ENCODE peak calls at places on chromosomes 3 and 15, in four cellular contexts. H is heart right ventricle, T is endodermal cell, N is AG10803. D is an unnamed sample.

GRCh38 chr3:52490938-52491526 is 4.1 kb upstream of the STAB1 start:
- DNase-seq in H (peak), N (no peak), T (no peak), D (peak)

GRCh38 chr15:95559875-95560394 is 770.6 kb upstream of the NR2F2 start:
- DNase-seq in H (no peak), N (peak), T (no peak), D (no peak)

GRCh38 chr3:66816110-66816761 is 181.9 kb upstream of the KBTBD8 start:
- DNase-seq in N (peak), T (no peak), H (no peak), D (no peak)

GRCh38 chr3:70550723-70551319 is 238.4 kb upstream of the MDFIC2 start:
- DNase-seq in H (peak), N (peak), T (peak), D (peak)

GRCh38 chr3:32392530-32393302 is 1.1 kb downstream of the CMTM7 start:
- DNase-seq in T (no peak), H (peak), N (peak), D (peak)

GRCh38 chr3:100047455-100048141 is 66.7 kb downstream of the FILIP1L start:
- DNase-seq in H (no peak), T (no peak), N (peak), D (no peak)

GRCh38 chr3:188692700-188693099 is 479.1 kb upstream of the TPRG1 start:
- DNase-seq in T (no peak), N (no peak), H (no peak), D (no peak)

GRCh38 chr3:117297541-117297940 is 588.0 kb downstream of the TUSC7 start:
- DNase-seq in H (no peak), N (no peak), T (no peak), D (no peak)

GRCh38 chr15:100783760-100784492 is 95.7 kb upstream of the ALDH1A3 start:
- DNase-seq in H (no peak), N (no peak), T (peak), D (peak)

GRCh38 chr3:72144773-72145505 is 360.0 kb upstream of the PROK2 start:
- DNase-seq in H (peak), N (no peak), T (peak), D (peak)

GRCh38 chr3:12049675-12050074 is 45.5 kb downstream of the SYN2 start:
- DNase-seq in N (peak), H (no peak), T (no peak), D (no peak)

GRCh38 chr3:41318520-41318919 is 119.2 kb downstream of the CTNNB1 start:
- DNase-seq in T (no peak), N (peak), H (no peak), D (no peak)

GRCh38 chr15:51359981-51360380 is 18.5 kb downstream of the GLDN start:
- DNase-seq in H (no peak), N (no peak), T (no peak), D (no peak)

GRCh38 chr3:132660745-132661067 is 577 bp downstream of the UBA5 start:
- DNase-seq in T (no peak), N (peak), H (no peak), D (no peak)

GRCh38 chr3:32399030-32399620 is 7.5 kb downstream of the CMTM7 start:
- DNase-seq in H (no peak), N (peak), T (no peak), D (no peak)

GRCh38 chr15:34126522-34126921 is 24.6 kb downstream of the PGBD4 start:
- DNase-seq in H (no peak), N (no peak), T (no peak), D (no peak)

GRCh38 chr3:42531470-42531869 is 29.0 kb downstream of the VIPR1 start:
- DNase-seq in T (no peak), H (no peak), N (no peak), D (no peak)

GRCh38 chr3:100425321-100425720 is 24.0 kb downstream of the LNP1 start:
- DNase-seq in N (no peak), H (no peak), T (no peak), D (no peak)

GRCh38 chr3:52897130-52898109 is at the start of gene STIMATE:
- DNase-seq in H (peak), T (peak), N (peak), D (peak)

GRCh38 chr3:56683122-56683817 is at the start of gene TASOR:
- DNase-seq in H (peak), N (peak), T (peak), D (peak)

GRCh38 chr15:90870354-90871096 is 2.1 kb downstream of the FURIN start:
- DNase-seq in T (peak), H (no peak), N (no peak), D (no peak)

GRCh38 chr15:66269326-66270090 is 16.0 kb upstream of the MEGF11 start:
- DNase-seq in T (peak), H (no peak), N (peak), D (no peak)

GRCh38 chr3:143769663-143770062 is 78.6 kb downstream of the SLC9A9 start:
- DNase-seq in T (no peak), H (no peak), N (peak), D (no peak)

GRCh38 chr3:67335813-67336212 is 318.6 kb downstream of the SUCLG2 start:
- DNase-seq in T (no peak), H (no peak), N (no peak), D (no peak)

GRCh38 chr3:178139116-178139515 is 397.1 kb upstream of the KCNMB2 start:
- DNase-seq in H (no peak), N (peak), T (no peak), D (no peak)

GRCh38 chr3:123353227-123353851 is 95.6 kb downstream of the ADCY5 start:
- DNase-seq in N (no peak), H (no peak), T (peak), D (no peak)

GRCh38 chr15:90479656-90480055 is 50.1 kb upstream of the CRTC3 start:
- DNase-seq in N (peak), H (no peak), T (no peak), D (no peak)

GRCh38 chr3:185649414-185649813 is 63.3 kb downstream of the SENP2 start:
- DNase-seq in N (no peak), T (no peak), H (no peak), D (no peak)

GRCh38 chr3:65871305-65872141 is 167.2 kb downstream of the MAGI1 start:
- DNase-seq in N (no peak), H (peak), T (no peak), D (peak)

GRCh38 chr3:111956995-111957736 is 21.7 kb upstream of the ABHD10 start:
- DNase-seq in N (no peak), H (no peak), T (no peak), D (no peak)

GRCh38 chr15:48777645-48778337 is 33.1 kb downstream of the CEP152 start:
- DNase-seq in N (no peak), T (no peak), H (no peak), D (no peak)

GRCh38 chr3:146117406-146118285 is 43.3 kb downstream of the PLOD2 start:
- DNase-seq in H (no peak), N (peak), T (no peak), D (no peak)

GRCh38 chr3:176041812-176042211 is 1155.5 kb downstream of the TBL1XR1 start:
- DNase-seq in H (no peak), T (no peak), N (peak), D (no peak)

GRCh38 chr3:128011140-128011539 is 41.1 kb upstream of the SEC61A1 start:
- DNase-seq in T (peak), N (peak), H (no peak), D (no peak)

GRCh38 chr3:108528459-108529231 is 18.2 kb upstream of the MYH15 start:
- DNase-seq in H (no peak), T (no peak), N (no peak), D (no peak)

GRCh38 chr3:195183071-195183776 is 87.7 kb downstream of the XXYLT1 start:
- DNase-seq in N (peak), T (peak), H (no peak), D (no peak)

GRCh38 chr15:92343869-92344643 is 49.6 kb upstream of the ST8SIA2 start:
- DNase-seq in T (peak), N (no peak), H (peak), D (peak)

GRCh38 chr3:71940523-71940922 is 155.6 kb upstream of the PROK2 start:
- DNase-seq in H (no peak), N (no peak), T (no peak), D (no peak)

GRCh38 chr3:48560648-48561018 is 2.9 kb downstream of the UCN2 start:
- DNase-seq in N (no peak), H (peak), T (no peak), D (peak)

DNA sequence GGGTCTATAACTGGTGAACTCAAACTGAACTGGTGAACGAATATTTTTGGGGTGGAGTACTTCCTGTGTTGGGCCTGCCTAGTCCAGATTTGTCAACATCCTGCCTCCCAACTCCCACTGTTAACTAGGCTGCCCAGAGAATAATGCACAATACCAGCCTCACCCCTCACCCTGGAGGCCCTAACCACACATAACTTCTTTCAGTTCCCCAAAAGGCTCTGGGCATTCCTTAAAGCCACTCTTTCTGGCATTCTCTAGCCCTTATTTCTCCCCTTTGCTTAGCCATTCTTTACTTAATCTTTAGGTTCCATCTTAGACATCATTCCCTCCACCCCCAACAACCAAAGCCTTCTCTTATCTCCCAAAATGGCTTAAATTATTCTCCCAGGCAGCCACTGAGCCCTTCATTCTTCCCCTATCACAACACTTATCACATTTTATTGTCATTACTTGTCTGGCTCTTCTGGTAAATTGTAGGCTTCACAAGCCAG is 9.1 kb upstream of the SEC11A start:
- DNase-seq in T (no peak), H (no peak), N (peak), D (peak)
- H3K4me3 ChIP-seq in T (no peak), H (no peak), N (no peak), D (no peak)

GRCh38 chr3:101495552-101495951 is 17.5 kb downstream of the SENP7 start:
- DNase-seq in N (no peak), T (peak), H (no peak), D (no peak)
- TF ChIP-seq CTCF in N (no peak), T (peak), H (no peak), D (no peak)

GRCh38 chr3:24846286-24846860 is 351.7 kb upstream of the THRB start:
- DNase-seq in T (no peak), N (no peak), H (no peak), D (no peak)

GRCh38 chr3:24845524-24846155 is 351.0 kb upstream of the THRB start:
- DNase-seq in T (no peak), H (no peak), N (no peak), D (no peak)

GRCh38 chr3:24838533-24838932 is 343.9 kb upstream of the THRB start:
- DNase-seq in H (no peak), N (no peak), T (no peak), D (no peak)

GRCh38 chr3:24843955-24844354 is 349.3 kb upstream of the THRB start:
- DNase-seq in H (no peak), N (no peak), T (no peak), D (no peak)
- H3K4me3 ChIP-seq in H (no peak), N (no peak), T (no peak), D (no peak)

DNA sequence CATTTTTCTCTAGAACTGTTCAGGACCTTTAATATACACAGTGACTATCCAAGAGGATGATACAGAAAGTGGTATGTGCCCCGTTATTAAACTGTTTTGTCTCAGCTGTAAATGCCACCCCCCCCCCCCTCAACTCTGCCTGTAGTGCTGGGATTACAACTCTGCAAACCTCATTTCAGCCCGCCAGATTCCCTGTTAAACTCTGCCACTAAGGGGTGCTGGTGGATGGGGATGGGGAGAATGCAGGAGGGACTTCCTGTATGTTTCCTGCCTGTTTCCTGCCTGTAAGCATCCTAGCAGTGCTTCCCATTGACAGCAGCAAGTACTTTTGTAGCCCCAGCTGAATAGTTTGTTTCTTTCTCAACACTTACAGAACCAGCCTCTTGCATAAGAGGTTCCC is 301.7 kb upstream of the RORA start:
- DNase-seq in H (no peak), T (peak), N (no peak), D (no peak)
- TF ChIP-seq CTCF in H (no peak), T (peak), N (peak), D (no peak)

DNA sequence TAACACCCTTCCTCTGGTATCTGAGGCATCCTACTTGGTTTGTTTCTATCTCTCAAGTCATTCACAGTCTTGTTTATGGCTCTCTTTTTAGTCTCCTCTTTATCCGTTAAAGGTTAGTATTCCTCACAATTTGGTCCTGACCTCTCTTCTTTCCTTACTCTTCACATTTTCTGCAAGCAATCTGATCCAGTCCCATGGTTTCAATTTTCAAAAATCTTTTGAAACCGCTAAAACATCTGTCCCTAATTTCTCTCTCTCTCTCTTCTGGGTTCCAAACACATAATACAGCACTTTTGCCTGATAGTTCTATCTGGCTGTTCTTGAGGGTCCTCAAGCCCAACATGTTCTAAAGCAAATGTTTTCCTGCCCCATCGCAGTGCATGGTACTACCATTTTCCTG is 149.0 kb downstream of the SERPINI1 start:
- DNase-seq in H (no peak), T (no peak), N (no peak), D (no peak)
- H3K4me3 ChIP-seq in H (no peak), T (no peak), N (no peak), D (no peak)

GRCh38 chr15:84863480-84864428 is 20.7 kb upstream of the SLC28A1 start:
- DNase-seq in H (no peak), N (peak), T (no peak), D (no peak)
- TF ChIP-seq CTCF in H (peak), N (peak), T (no peak), D (peak)

D was measured in heart left ventricle.